ENCODE peak calls at places on chromosomes 5 and 9, in five cellular contexts. Q is CD8-positive, alpha-beta T cell; M is AG04450; F is neural crest cell; R is endothelial cell of umbilical vein. H is an unnamed sample.

GRCh38 chr9:97521576-97522333 is 20.3 kb downstream of the TMOD1 start:
- DNase-seq in Q (no peak), M (no peak), F (no peak), R (no peak), H (no peak)

GRCh38 chr9:82961504-82962125 is 101.3 kb downstream of the RASEF start:
- DNase-seq in Q (peak; percentile 5), M (peak; percentile 41), F (peak; percentile 74), R (peak; percentile 74), H (peak; percentile 66)

GRCh38 chr5:65830856-65831255 is 95.5 kb upstream of the ERBIN start:
- DNase-seq in Q (no peak), M (no peak), F (peak; percentile 12), R (no peak), H (no peak)

GRCh38 chr9:128136816-128137793 is 9.6 kb upstream of the PTGES2 start:
- DNase-seq in Q (no peak), M (peak; percentile 15), F (no peak), R (no peak), H (no peak)

GRCh38 chr5:35416217-35416988 is 186.1 kb upstream of the PRLR start:
- DNase-seq in Q (no peak), M (no peak), F (no peak), R (no peak), H (no peak)

GRCh38 chr9:103574056-103574455 is 520.1 kb upstream of the SMC2 start:
- DNase-seq in Q (no peak), M (no peak), F (no peak), R (no peak), H (no peak)

GRCh38 chr5:107542428-107542827 is 128.3 kb downstream of the EFNA5 start:
- DNase-seq in Q (no peak), M (no peak), F (no peak), R (peak; percentile 98), H (no peak)

GRCh38 chr5:95815143-95815729 is 7.3 kb downstream of the GLRX start:
- DNase-seq in Q (no peak), M (no peak), F (no peak), R (no peak), H (no peak)

GRCh38 chr9:84169240-84169639 is 171.3 kb downstream of the SLC28A3 start:
- DNase-seq in Q (no peak), M (no peak), F (no peak), R (no peak), H (no peak)

GRCh38 chr9:127929044-127929979 is 1.3 kb downstream of the PIP5KL1 start:
- DNase-seq in Q (no peak), M (no peak), F (no peak), R (no peak), H (no peak)

GRCh38 chr5:168792678-168793077 is 213.5 kb upstream of the PANK3 start:
- DNase-seq in Q (no peak), M (no peak), F (no peak), R (no peak), H (no peak)

GRCh38 chr5:33806736-33807442 is 84.9 kb downstream of the ADAMTS12 start:
- DNase-seq in Q (no peak), M (no peak), F (no peak), R (peak; percentile 82), H (no peak)

GRCh38 chr9:32571969-32572899 is 725 bp downstream of the NDUFB6 start:
- DNase-seq in Q (peak; percentile 62), M (no peak), F (peak; percentile 31), R (peak; percentile 88), H (peak; percentile 35)

GRCh38 chr5:150514708-150515211 is 6.8 kb downstream of the NDST1 start:
- DNase-seq in Q (no peak), M (no peak), F (no peak), R (peak; percentile 92), H (no peak)

GRCh38 chr9:76115396-76115795 is 224.9 kb downstream of the PCSK5 start:
- DNase-seq in Q (no peak), M (no peak), F (no peak), R (no peak), H (no peak)

GRCh38 chr5:95959964-95960801 is 1.5 kb downstream of the ELL2 start:
- DNase-seq in Q (no peak), M (no peak), F (no peak), R (peak; percentile 69), H (no peak)

GRCh38 chr5:151184316-151185042 is 26.9 kb upstream of the ANXA6 start:
- DNase-seq in Q (no peak), M (no peak), F (no peak), R (no peak), H (no peak)

GRCh38 chr5:124702442-124703024 is 43.9 kb downstream of the ZNF608 start:
- DNase-seq in Q (no peak), M (no peak), F (no peak), R (no peak), H (no peak)

GRCh38 chr9:4970970-4971641 is 14.0 kb upstream of the JAK2 start:
- DNase-seq in Q (no peak), M (no peak), F (no peak), R (no peak), H (no peak)

GRCh38 chr5:10192309-10192708 is 57.4 kb downstream of the ATPSCKMT start:
- DNase-seq in Q (no peak), M (peak; percentile 45), F (no peak), R (no peak), H (no peak)

GRCh38 chr9:121860744-121861143 is 209.3 kb downstream of the DAB2IP start:
- DNase-seq in Q (no peak), M (peak; percentile 74), F (no peak), R (peak; percentile 62), H (no peak)

GRCh38 chr9:89873801-89874200 is 269.0 kb downstream of the GADD45G start:
- DNase-seq in Q (no peak), M (no peak), F (no peak), R (no peak), H (no peak)

GRCh38 chr9:122374885-122375420 is 4.1 kb downstream of the PTGS1 start:
- DNase-seq in Q (no peak), M (no peak), F (no peak), R (peak; percentile 46), H (no peak)

GRCh38 chr5:176151286-176151685 is 86.9 kb upstream of the SIMC1 start:
- DNase-seq in Q (no peak), M (peak; percentile 55), F (no peak), R (no peak), H (no peak)

GRCh38 chr9:70868661-70869652 is 252.5 kb downstream of the TRPM3 start:
- DNase-seq in Q (no peak), M (no peak), F (no peak), R (peak; percentile 82), H (no peak)

GRCh38 chr5:154653764-154654483 is 101.3 kb upstream of the LARP1 start:
- DNase-seq in Q (no peak), M (no peak), F (no peak), R (peak; percentile 71), H (no peak)

GRCh38 chr5:135031146-135031812 is 2.7 kb downstream of the PITX1 start:
- DNase-seq in Q (no peak), M (no peak), F (no peak), R (no peak), H (no peak)

GRCh38 chr9:129327552-129328283 is 149.7 kb upstream of the IER5L start:
- DNase-seq in Q (no peak), M (no peak), F (no peak), R (no peak), H (no peak)

GRCh38 chr5:169581580-169582227 is 1.9 kb upstream of the SPDL1 start:
- DNase-seq in Q (peak; percentile 20), M (no peak), F (peak; percentile 64), R (peak; percentile 72), H (peak; percentile 21)

GRCh38 chr9:132040808-132041207 is 38.9 kb downstream of the MED27 start:
- DNase-seq in Q (no peak), M (no peak), F (no peak), R (no peak), H (no peak)

GRCh38 chr9:136117291-136118060 is 1.2 kb downstream of the TMEM250 start:
- DNase-seq in Q (no peak), M (no peak), F (no peak), R (no peak), H (no peak)

GRCh38 chr5:173204185-173204979 is 30.6 kb downstream of the NKX2-5 start:
- DNase-seq in Q (no peak), M (no peak), F (no peak), R (peak; percentile 36), H (no peak)

GRCh38 chr9:73116030-73116429 is 35.6 kb upstream of the ANXA1 start:
- DNase-seq in Q (no peak), M (peak; percentile 7), F (no peak), R (no peak), H (no peak)

GRCh38 chr5:132281856-132282614 is 12.2 kb upstream of the SLC22A4 start:
- DNase-seq in Q (no peak), M (no peak), F (no peak), R (no peak), H (no peak)
- TF ChIP-seq CTCF in Q (no peak), M (no peak), F (no peak), R (no peak), H (no peak)

DNA sequence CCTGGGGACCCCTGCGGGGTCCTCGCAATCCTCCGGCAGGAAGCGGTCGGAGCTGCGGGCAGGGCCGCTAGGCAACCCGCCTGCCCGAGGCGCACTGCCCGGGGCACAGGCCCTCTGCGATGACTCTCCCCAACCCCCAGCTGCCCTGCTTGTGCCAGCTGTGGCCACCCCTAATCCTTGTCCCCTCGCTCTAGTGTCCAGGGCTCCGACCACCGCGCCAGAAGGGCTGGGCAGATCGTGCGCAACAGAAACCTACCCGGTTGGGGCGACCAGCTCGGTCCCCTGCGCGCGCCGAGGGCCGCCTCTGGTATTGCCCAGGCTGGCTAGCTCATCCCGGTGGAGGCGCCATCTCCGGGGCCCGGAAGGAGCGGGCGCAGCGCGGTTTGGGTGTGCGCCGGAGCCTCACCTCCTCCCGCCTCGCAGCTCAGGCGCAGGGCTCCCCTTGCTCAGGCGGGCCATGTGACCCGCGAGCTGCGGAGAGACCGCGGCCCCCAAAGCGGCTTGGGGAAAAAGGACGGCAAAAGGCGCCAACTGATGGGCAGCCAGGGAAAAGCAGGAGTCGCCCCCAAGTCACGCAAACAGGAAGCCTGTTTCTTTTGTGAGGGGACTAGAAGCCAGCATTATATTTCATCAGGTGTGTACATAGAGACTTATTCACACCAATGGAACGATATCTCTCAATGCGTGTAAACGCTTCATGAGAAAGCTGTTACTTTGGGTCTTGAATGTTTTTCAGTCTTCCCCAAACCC is 46.8 kb upstream of the RNF20 start:
- DNase-seq in Q (no peak), M (no peak), F (peak; percentile 54), R (peak; percentile 6), H (peak; percentile 54)
- TF ChIP-seq CTCF in Q (no peak), M (peak; percentile 40), F (no peak), R (no peak), H (peak; percentile 29)

GRCh38 chr5:16464664-16465543 is 696 bp downstream of the ZNF622 start:
- DNase-seq in Q (no peak), M (no peak), F (no peak), R (peak; percentile 6), H (no peak)
- TF ChIP-seq CTCF in Q (no peak), M (peak; percentile 29), F (no peak), R (no peak), H (peak; percentile 24)

DNA sequence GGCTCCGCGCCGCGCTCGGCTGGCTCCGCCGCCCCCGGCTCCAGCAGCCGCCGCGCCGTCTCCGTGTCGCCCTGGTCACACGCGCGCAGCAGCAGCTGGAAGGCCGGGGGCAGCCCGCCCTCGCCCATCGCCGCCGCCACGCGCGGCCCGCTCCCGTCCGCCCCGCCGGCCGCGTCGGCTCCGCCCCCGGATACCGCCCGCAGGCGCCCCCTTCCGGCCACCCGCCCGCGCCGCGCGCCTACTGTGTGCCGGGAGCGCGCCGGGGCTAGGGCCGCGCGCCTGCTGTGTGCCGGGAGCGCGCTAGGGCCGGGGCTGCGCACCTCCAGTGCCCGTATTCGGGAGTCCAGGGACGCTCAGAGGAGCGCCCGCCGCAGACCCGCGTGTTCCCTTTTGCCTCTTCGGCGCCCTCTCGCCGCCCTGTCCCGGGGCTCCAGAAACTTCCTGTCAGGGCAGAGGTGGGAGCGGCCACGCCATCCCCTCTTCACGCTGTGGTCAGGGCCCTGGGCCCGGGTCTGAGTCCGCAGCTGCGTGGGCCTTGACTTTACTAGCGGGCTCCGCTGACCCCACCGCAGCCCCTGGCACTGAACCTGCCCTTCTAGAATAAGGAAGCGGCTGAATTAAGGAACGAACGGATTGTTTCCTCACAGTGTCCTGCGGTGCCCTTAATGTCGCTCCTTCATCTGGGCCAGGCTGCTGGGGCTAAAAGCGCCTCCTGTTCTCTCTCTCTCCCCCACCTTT is at the start of gene ANKS6:
- DNase-seq in Q (peak; percentile 85), M (peak; percentile 27), F (peak; percentile 87), R (peak; percentile 60), H (peak; percentile 91)
- TF ChIP-seq CTCF in Q (peak; percentile 28), M (no peak), F (peak; percentile 61), R (peak; percentile 30), H (peak; percentile 64)